ENCODE peak calls at places on chromosomes 2 and 18, in ten cellular contexts. I is left colon; U is NCI-H1694; Z is T-helper 2 cell; M is GM03348; F is left lobe of liver; E is mucosa of descending colon; J is CD4-positive, alpha-beta memory T cell; G is Right ventricle myocardium superior; X is activated CD4-positive, alpha-beta T cell treated with anti-CD3 and anti-CD28 coated beads, Interleukin-2, amount 10 ng/mL, durations not matched to agents 7 days and 5 days. C is an unnamed sample.

GRCh38 chr2:100791294-100791935 is 28.5 kb upstream of the NPAS2 start:
- DNase-seq in I (no peak), U (no peak), Z (no peak), M (no peak), F (peak; percentile 59), E (no peak), J (no peak), G (no peak), X (no peak), C (no peak)

GRCh38 chr2:171522057-171522803 is at the start of gene CYBRD1:
- DNase-seq in I (peak; percentile 83), U (no peak), Z (no peak), M (peak; percentile 95), F (peak; percentile 79), E (peak; percentile 69), J (no peak), G (peak; percentile 93), X (no peak), C (no peak)

GRCh38 chr18:11391636-11392035 is 217.8 kb upstream of the SLC35G4 start:
- DNase-seq in I (no peak), U (no peak), Z (no peak), M (no peak), F (no peak), E (no peak), J (no peak), G (no peak), X (no peak), C (no peak)

GRCh38 chr2:173076557-173077345 is 1.1 kb downstream of the MAP3K20 start:
- DNase-seq in I (peak; percentile 31), U (no peak), Z (no peak), M (peak; percentile 56), F (peak; percentile 64), E (peak; percentile 12), J (peak; percentile 9), G (peak; percentile 72), X (peak; percentile 21), C (peak; percentile 64)

GRCh38 chr2:99337164-99337930 is at the start of gene EIF5B:
- DNase-seq in I (peak; percentile 97), U (peak; percentile 91), Z (peak; percentile 93), M (peak; percentile 97), F (peak; percentile 98), E (peak; percentile 97), J (peak; percentile 87), G (peak; percentile 98), X (peak; percentile 93), C (peak; percentile 97)

GRCh38 chr2:188320861-188321260 is 29.2 kb downstream of the GULP1 start:
- DNase-seq in I (no peak), U (no peak), Z (no peak), M (no peak), F (no peak), E (no peak), J (no peak), G (no peak), X (no peak), C (no peak)

GRCh38 chr2:69124327-69124726 is 111.3 kb downstream of the ANTXR1 start:
- DNase-seq in I (no peak), U (no peak), Z (no peak), M (no peak), F (no peak), E (no peak), J (no peak), G (no peak), X (no peak), C (no peak)

GRCh38 chr2:126777620-126777978 is 121.1 kb upstream of the TEX51 start:
- DNase-seq in I (no peak), U (no peak), Z (no peak), M (no peak), F (no peak), E (no peak), J (no peak), G (no peak), X (no peak), C (no peak)

GRCh38 chr18:39660141-39660540 is 2094.5 kb upstream of the CELF4 start:
- DNase-seq in I (no peak), U (no peak), Z (no peak), M (no peak), F (no peak), E (no peak), J (no peak), G (no peak), X (no peak), C (no peak)

GRCh38 chr2:98180456-98180855 is 93.5 kb downstream of the VWA3B start:
- DNase-seq in I (no peak), U (no peak), Z (no peak), M (no peak), F (no peak), E (no peak), J (no peak), G (no peak), X (no peak), C (no peak)

GRCh38 chr18:51655327-51655698 is 457.8 kb upstream of the MEX3C start:
- DNase-seq in I (no peak), U (no peak), Z (no peak), M (no peak), F (no peak), E (no peak), J (no peak), G (no peak), X (no peak), C (no peak)

GRCh38 chr2:62412347-62412742 is 93.7 kb downstream of the TMEM17 start:
- DNase-seq in I (no peak), U (no peak), Z (no peak), M (no peak), F (no peak), E (no peak), J (peak; percentile 11), G (no peak), X (no peak), C (no peak)

GRCh38 chr2:159936471-159936870 is 125.9 kb downstream of the PLA2R1 start:
- DNase-seq in I (no peak), U (no peak), Z (no peak), M (no peak), F (no peak), E (no peak), J (no peak), G (no peak), X (no peak), C (no peak)

GRCh38 chr18:9886005-9886348 is 204 bp downstream of the TXNDC2 start:
- DNase-seq in I (no peak), U (no peak), Z (no peak), M (no peak), F (no peak), E (no peak), J (no peak), G (no peak), X (no peak), C (no peak)

GRCh38 chr18:5508821-5509220 is 35.0 kb downstream of the EPB41L3 start:
- DNase-seq in I (no peak), U (no peak), Z (no peak), M (no peak), F (no peak), E (no peak), J (no peak), G (no peak), X (no peak), C (no peak)

GRCh38 chr18:26309283-26309682 is 83.0 kb downstream of the TAF4B start:
- DNase-seq in I (no peak), U (no peak), Z (no peak), M (peak; percentile 76), F (no peak), E (no peak), J (no peak), G (no peak), X (no peak), C (no peak)

GRCh38 chr2:85961754-85962153 is 73.0 kb upstream of the ST3GAL5 start:
- DNase-seq in I (no peak), U (no peak), Z (no peak), M (no peak), F (no peak), E (no peak), J (no peak), G (no peak), X (no peak), C (no peak)

GRCh38 chr2:121073320-121074210 is 211.4 kb downstream of the TFCP2L1 start:
- DNase-seq in I (no peak), U (no peak), Z (no peak), M (no peak), F (no peak), E (no peak), J (no peak), G (no peak), X (no peak), C (no peak)

GRCh38 chr2:190202018-190202417 is 117.6 kb downstream of the HIBCH start:
- DNase-seq in I (no peak), U (no peak), Z (no peak), M (no peak), F (no peak), E (peak; percentile 41), J (no peak), G (no peak), X (no peak), C (no peak)

GRCh38 chr2:55425449-55425848 is 5.8 kb upstream of the CCDC88A start:
- DNase-seq in I (no peak), U (no peak), Z (no peak), M (peak; percentile 53), F (no peak), E (no peak), J (no peak), G (no peak), X (no peak), C (no peak)

GRCh38 chr2:151162185-151162584 is 99.5 kb downstream of the RBM43 start:
- DNase-seq in I (no peak), U (peak; percentile 46), Z (no peak), M (peak; percentile 54), F (no peak), E (no peak), J (no peak), G (no peak), X (no peak), C (no peak)

GRCh38 chr2:230793573-230794359 is 71.0 kb upstream of the ITM2C start:
- DNase-seq in I (peak; percentile 71), U (no peak), Z (peak; percentile 44), M (peak; percentile 90), F (no peak), E (peak; percentile 70), J (peak; percentile 65), G (peak; percentile 78), X (peak; percentile 77), C (peak; percentile 86)

GRCh38 chr2:172087780-172088244 is 2.5 kb downstream of the DLX1 start:
- DNase-seq in I (no peak), U (no peak), Z (no peak), M (no peak), F (no peak), E (peak; percentile 1), J (peak; percentile 12), G (no peak), X (peak; percentile 4), C (no peak)

GRCh38 chr2:143171817-143172216 is 42.6 kb downstream of the ARHGAP15 start:
- DNase-seq in I (no peak), U (peak; percentile 18), Z (no peak), M (peak; percentile 12), F (no peak), E (no peak), J (no peak), G (no peak), X (no peak), C (no peak)

GRCh38 chr2:9768388-9768787 is 74.9 kb upstream of the TAF1B start:
- DNase-seq in I (peak; percentile 43), U (peak; percentile 23), Z (no peak), M (no peak), F (no peak), E (peak; percentile 71), J (no peak), G (no peak), X (no peak), C (no peak)

GRCh38 chr18:40841473-40841872 is 1113.6 kb upstream of the PIK3C3 start:
- DNase-seq in I (no peak), U (no peak), Z (no peak), M (peak; percentile 2), F (no peak), E (no peak), J (no peak), G (no peak), X (no peak), C (no peak)

GRCh38 chr2:187567126-187567525 is 12.9 kb upstream of the TFPI start:
- DNase-seq in I (no peak), U (no peak), Z (no peak), M (peak; percentile 54), F (no peak), E (no peak), J (no peak), G (no peak), X (no peak), C (no peak)

GRCh38 chr2:188580738-188581137 is 289.1 kb downstream of the GULP1 start:
- DNase-seq in I (no peak), U (no peak), Z (no peak), M (no peak), F (no peak), E (no peak), J (no peak), G (no peak), X (no peak), C (no peak)

C was measured in activated effector memory CD4-positive, alpha-beta T cell treated with anti-CD3 and anti-CD28 coated beads, Interleukin-2, amount 50 U/mL, for 16 hours.